ENCODE peak calls at places on chromosomes 6 and 20, in six cellular contexts. One of them, this sample, is unnamed.

GRCh38 chr6:75065524-75065923 is 140.3 kb downstream of the COL12A1 start:
- DNase-seq in NCI-H2029 treated with DMSO at 0.1 percent for 48 hours: no peak
- DNase-seq in substantia nigra: no peak
- DNase-seq in NCI-H69: no peak
- DNase-seq in activated naive CD4-positive, alpha-beta T cell treated with anti-CD3 and anti-CD28 coated beads, Interleukin-2, amount 50 U/mL, for 16 hours: no peak
- DNase-seq in fibroblast of the aortic adventitia: peak
- DNase-seq in this sample: no peak

GRCh38 chr6:114735118-114735730 is 392.4 kb upstream of the HS3ST5 start:
- DNase-seq in fibroblast of the aortic adventitia: no peak
- DNase-seq in substantia nigra: no peak
- DNase-seq in activated naive CD4-positive, alpha-beta T cell treated with anti-CD3 and anti-CD28 coated beads, Interleukin-2, amount 50 U/mL, for 16 hours: no peak
- DNase-seq in NCI-H69: no peak
- DNase-seq in NCI-H2029 treated with DMSO at 0.1 percent for 48 hours: no peak
- DNase-seq in this sample: no peak

GRCh38 chr20:2387180-2387577 is 6.5 kb downstream of the TGM6 start:
- DNase-seq in fibroblast of the aortic adventitia: peak
- DNase-seq in NCI-H2029 treated with DMSO at 0.1 percent for 48 hours: no peak
- DNase-seq in NCI-H69: peak
- DNase-seq in substantia nigra: no peak
- DNase-seq in activated naive CD4-positive, alpha-beta T cell treated with anti-CD3 and anti-CD28 coated beads, Interleukin-2, amount 50 U/mL, for 16 hours: peak
- DNase-seq in this sample: no peak

GRCh38 chr6:37160922-37161778 is 8.8 kb upstream of the PIM1 start:
- DNase-seq in activated naive CD4-positive, alpha-beta T cell treated with anti-CD3 and anti-CD28 coated beads, Interleukin-2, amount 50 U/mL, for 16 hours: no peak
- DNase-seq in substantia nigra: no peak
- DNase-seq in NCI-H2029 treated with DMSO at 0.1 percent for 48 hours: no peak
- DNase-seq in fibroblast of the aortic adventitia: peak
- DNase-seq in NCI-H69: no peak
- DNase-seq in this sample: no peak

GRCh38 chr20:19784511-19785172 is 26.6 kb downstream of the RIN2 start:
- DNase-seq in activated naive CD4-positive, alpha-beta T cell treated with anti-CD3 and anti-CD28 coated beads, Interleukin-2, amount 50 U/mL, for 16 hours: no peak
- DNase-seq in NCI-H2029 treated with DMSO at 0.1 percent for 48 hours: peak
- DNase-seq in NCI-H69: peak
- DNase-seq in fibroblast of the aortic adventitia: peak
- DNase-seq in substantia nigra: no peak
- DNase-seq in this sample: peak

GRCh38 chr6:63637865-63638445 is 2.4 kb downstream of the PHF3 start:
- DNase-seq in substantia nigra: no peak
- DNase-seq in fibroblast of the aortic adventitia: peak
- DNase-seq in activated naive CD4-positive, alpha-beta T cell treated with anti-CD3 and anti-CD28 coated beads, Interleukin-2, amount 50 U/mL, for 16 hours: no peak
- DNase-seq in NCI-H69: no peak
- DNase-seq in NCI-H2029 treated with DMSO at 0.1 percent for 48 hours: no peak
- DNase-seq in this sample: no peak

GRCh38 chr6:151629791-151630190 is 136.0 kb downstream of the CCDC170 start:
- DNase-seq in NCI-H69: no peak
- DNase-seq in activated naive CD4-positive, alpha-beta T cell treated with anti-CD3 and anti-CD28 coated beads, Interleukin-2, amount 50 U/mL, for 16 hours: no peak
- DNase-seq in NCI-H2029 treated with DMSO at 0.1 percent for 48 hours: no peak
- DNase-seq in fibroblast of the aortic adventitia: no peak
- DNase-seq in substantia nigra: no peak
- DNase-seq in this sample: no peak

GRCh38 chr6:112202639-112203341 is 51.6 kb downstream of the LAMA4 start:
- DNase-seq in substantia nigra: no peak
- DNase-seq in activated naive CD4-positive, alpha-beta T cell treated with anti-CD3 and anti-CD28 coated beads, Interleukin-2, amount 50 U/mL, for 16 hours: no peak
- DNase-seq in NCI-H69: peak
- DNase-seq in NCI-H2029 treated with DMSO at 0.1 percent for 48 hours: no peak
- DNase-seq in fibroblast of the aortic adventitia: peak
- DNase-seq in this sample: no peak

GRCh38 chr6:24856246-24856599 is 57.5 kb upstream of the ARMH2 start:
- DNase-seq in NCI-H2029 treated with DMSO at 0.1 percent for 48 hours: no peak
- DNase-seq in substantia nigra: no peak
- DNase-seq in fibroblast of the aortic adventitia: no peak
- DNase-seq in NCI-H69: no peak
- DNase-seq in activated naive CD4-positive, alpha-beta T cell treated with anti-CD3 and anti-CD28 coated beads, Interleukin-2, amount 50 U/mL, for 16 hours: no peak
- DNase-seq in this sample: no peak

GRCh38 chr6:17972074-17972966 is 15.1 kb downstream of the KIF13A start:
- DNase-seq in fibroblast of the aortic adventitia: no peak
- DNase-seq in activated naive CD4-positive, alpha-beta T cell treated with anti-CD3 and anti-CD28 coated beads, Interleukin-2, amount 50 U/mL, for 16 hours: no peak
- DNase-seq in NCI-H69: no peak
- DNase-seq in substantia nigra: no peak
- DNase-seq in NCI-H2029 treated with DMSO at 0.1 percent for 48 hours: no peak
- DNase-seq in this sample: no peak

GRCh38 chr20:58131581-58132142 is 96.8 kb downstream of the ANKRD60 start:
- DNase-seq in fibroblast of the aortic adventitia: peak
- DNase-seq in NCI-H2029 treated with DMSO at 0.1 percent for 48 hours: peak
- DNase-seq in substantia nigra: no peak
- DNase-seq in activated naive CD4-positive, alpha-beta T cell treated with anti-CD3 and anti-CD28 coated beads, Interleukin-2, amount 50 U/mL, for 16 hours: no peak
- DNase-seq in NCI-H69: peak
- DNase-seq in this sample: no peak

GRCh38 chr6:125906158-125906998 is 50.2 kb upstream of the HINT3 start:
- DNase-seq in activated naive CD4-positive, alpha-beta T cell treated with anti-CD3 and anti-CD28 coated beads, Interleukin-2, amount 50 U/mL, for 16 hours: peak
- DNase-seq in substantia nigra: peak
- DNase-seq in NCI-H69: peak
- DNase-seq in fibroblast of the aortic adventitia: peak
- DNase-seq in NCI-H2029 treated with DMSO at 0.1 percent for 48 hours: no peak
- DNase-seq in this sample: no peak

GRCh38 chr6:89611666-89612065 is 26.9 kb downstream of the LYRM2 start:
- DNase-seq in substantia nigra: no peak
- DNase-seq in NCI-H69: no peak
- DNase-seq in activated naive CD4-positive, alpha-beta T cell treated with anti-CD3 and anti-CD28 coated beads, Interleukin-2, amount 50 U/mL, for 16 hours: no peak
- DNase-seq in fibroblast of the aortic adventitia: peak
- DNase-seq in NCI-H2029 treated with DMSO at 0.1 percent for 48 hours: no peak
- DNase-seq in this sample: no peak

GRCh38 chr20:43963872-43964791 is 49.5 kb downstream of the TOX2 start:
- DNase-seq in fibroblast of the aortic adventitia: peak
- DNase-seq in substantia nigra: no peak
- DNase-seq in NCI-H69: no peak
- DNase-seq in NCI-H2029 treated with DMSO at 0.1 percent for 48 hours: peak
- DNase-seq in activated naive CD4-positive, alpha-beta T cell treated with anti-CD3 and anti-CD28 coated beads, Interleukin-2, amount 50 U/mL, for 16 hours: peak
- DNase-seq in this sample: no peak

GRCh38 chr6:52616271-52616670 is 39.4 kb upstream of the TRAM2 start:
- DNase-seq in NCI-H2029 treated with DMSO at 0.1 percent for 48 hours: no peak
- DNase-seq in substantia nigra: no peak
- DNase-seq in activated naive CD4-positive, alpha-beta T cell treated with anti-CD3 and anti-CD28 coated beads, Interleukin-2, amount 50 U/mL, for 16 hours: no peak
- DNase-seq in fibroblast of the aortic adventitia: peak
- DNase-seq in NCI-H69: no peak
- DNase-seq in this sample: no peak

GRCh38 chr6:16769131-16769985 is 8.1 kb upstream of the ATXN1 start:
- DNase-seq in activated naive CD4-positive, alpha-beta T cell treated with anti-CD3 and anti-CD28 coated beads, Interleukin-2, amount 50 U/mL, for 16 hours: peak
- DNase-seq in substantia nigra: no peak
- DNase-seq in NCI-H69: peak
- DNase-seq in fibroblast of the aortic adventitia: peak
- DNase-seq in NCI-H2029 treated with DMSO at 0.1 percent for 48 hours: no peak
- DNase-seq in this sample: no peak

GRCh38 chr6:31397901-31398300 is 5.5 kb upstream of the MICA start:
- DNase-seq in activated naive CD4-positive, alpha-beta T cell treated with anti-CD3 and anti-CD28 coated beads, Interleukin-2, amount 50 U/mL, for 16 hours: no peak
- DNase-seq in substantia nigra: no peak
- DNase-seq in NCI-H2029 treated with DMSO at 0.1 percent for 48 hours: no peak
- DNase-seq in NCI-H69: peak
- DNase-seq in fibroblast of the aortic adventitia: no peak
- DNase-seq in this sample: no peak

GRCh38 chr6:30778001-30778400 is 33.7 kb upstream of the IER3 start:
- DNase-seq in NCI-H2029 treated with DMSO at 0.1 percent for 48 hours: no peak
- DNase-seq in fibroblast of the aortic adventitia: no peak
- DNase-seq in NCI-H69: no peak
- DNase-seq in activated naive CD4-positive, alpha-beta T cell treated with anti-CD3 and anti-CD28 coated beads, Interleukin-2, amount 50 U/mL, for 16 hours: no peak
- DNase-seq in substantia nigra: no peak
- DNase-seq in this sample: no peak

GRCh38 chr6:75334266-75335040 is 49.9 kb upstream of the TMEM30A start:
- DNase-seq in activated naive CD4-positive, alpha-beta T cell treated with anti-CD3 and anti-CD28 coated beads, Interleukin-2, amount 50 U/mL, for 16 hours: no peak
- DNase-seq in fibroblast of the aortic adventitia: peak
- DNase-seq in NCI-H2029 treated with DMSO at 0.1 percent for 48 hours: no peak
- DNase-seq in NCI-H69: peak
- DNase-seq in substantia nigra: no peak
- DNase-seq in this sample: no peak

GRCh38 chr6:73579851-73580246 is 59.0 kb upstream of the EEF1A1 start:
- DNase-seq in activated naive CD4-positive, alpha-beta T cell treated with anti-CD3 and anti-CD28 coated beads, Interleukin-2, amount 50 U/mL, for 16 hours: no peak
- DNase-seq in substantia nigra: no peak
- DNase-seq in NCI-H69: no peak
- DNase-seq in NCI-H2029 treated with DMSO at 0.1 percent for 48 hours: no peak
- DNase-seq in fibroblast of the aortic adventitia: peak
- DNase-seq in this sample: no peak

GRCh38 chr20:34215711-34216381 is 25.4 kb upstream of the ASIP start:
- DNase-seq in NCI-H2029 treated with DMSO at 0.1 percent for 48 hours: peak
- DNase-seq in NCI-H69: peak
- DNase-seq in fibroblast of the aortic adventitia: peak
- DNase-seq in activated naive CD4-positive, alpha-beta T cell treated with anti-CD3 and anti-CD28 coated beads, Interleukin-2, amount 50 U/mL, for 16 hours: peak
- DNase-seq in substantia nigra: peak
- DNase-seq in this sample: peak

GRCh38 chr6:33925869-33926268 is 122.1 kb upstream of the MLN start:
- DNase-seq in NCI-H2029 treated with DMSO at 0.1 percent for 48 hours: no peak
- DNase-seq in substantia nigra: no peak
- DNase-seq in NCI-H69: peak
- DNase-seq in fibroblast of the aortic adventitia: no peak
- DNase-seq in activated naive CD4-positive, alpha-beta T cell treated with anti-CD3 and anti-CD28 coated beads, Interleukin-2, amount 50 U/mL, for 16 hours: no peak
- DNase-seq in this sample: no peak

GRCh38 chr6:109393882-109394281 is 11.6 kb upstream of the CD164 start:
- DNase-seq in NCI-H69: no peak
- DNase-seq in substantia nigra: no peak
- DNase-seq in activated naive CD4-positive, alpha-beta T cell treated with anti-CD3 and anti-CD28 coated beads, Interleukin-2, amount 50 U/mL, for 16 hours: no peak
- DNase-seq in fibroblast of the aortic adventitia: no peak
- DNase-seq in NCI-H2029 treated with DMSO at 0.1 percent for 48 hours: no peak
- DNase-seq in this sample: no peak

GRCh38 chr20:1949306-1949705 is 44.6 kb downstream of the PDYN start:
- DNase-seq in activated naive CD4-positive, alpha-beta T cell treated with anti-CD3 and anti-CD28 coated beads, Interleukin-2, amount 50 U/mL, for 16 hours: no peak
- DNase-seq in NCI-H69: peak
- DNase-seq in fibroblast of the aortic adventitia: peak
- DNase-seq in NCI-H2029 treated with DMSO at 0.1 percent for 48 hours: no peak
- DNase-seq in substantia nigra: no peak
- DNase-seq in this sample: no peak

GRCh38 chr6:26332843-26333242 is 32.2 kb upstream of the BTN3A2 start:
- DNase-seq in NCI-H69: no peak
- DNase-seq in substantia nigra: no peak
- DNase-seq in fibroblast of the aortic adventitia: no peak
- DNase-seq in activated naive CD4-positive, alpha-beta T cell treated with anti-CD3 and anti-CD28 coated beads, Interleukin-2, amount 50 U/mL, for 16 hours: no peak
- DNase-seq in NCI-H2029 treated with DMSO at 0.1 percent for 48 hours: no peak
- DNase-seq in this sample: no peak

GRCh38 chr6:79543886-79544285 is 6.7 kb upstream of the LCA5 start:
- DNase-seq in fibroblast of the aortic adventitia: no peak
- DNase-seq in activated naive CD4-positive, alpha-beta T cell treated with anti-CD3 and anti-CD28 coated beads, Interleukin-2, amount 50 U/mL, for 16 hours: no peak
- DNase-seq in NCI-H69: peak
- DNase-seq in NCI-H2029 treated with DMSO at 0.1 percent for 48 hours: no peak
- DNase-seq in substantia nigra: no peak
- DNase-seq in this sample: no peak

GRCh38 chr20:60469829-60470228 is 511.6 kb downstream of the CDH26 start:
- DNase-seq in fibroblast of the aortic adventitia: no peak
- DNase-seq in substantia nigra: no peak
- DNase-seq in activated naive CD4-positive, alpha-beta T cell treated with anti-CD3 and anti-CD28 coated beads, Interleukin-2, amount 50 U/mL, for 16 hours: no peak
- DNase-seq in NCI-H69: no peak
- DNase-seq in NCI-H2029 treated with DMSO at 0.1 percent for 48 hours: no peak
- DNase-seq in this sample: no peak

GRCh38 chr6:44524491-44525227 is 137.2 kb downstream of the CDC5L start:
- DNase-seq in substantia nigra: no peak
- DNase-seq in fibroblast of the aortic adventitia: no peak
- DNase-seq in activated naive CD4-positive, alpha-beta T cell treated with anti-CD3 and anti-CD28 coated beads, Interleukin-2, amount 50 U/mL, for 16 hours: no peak
- DNase-seq in NCI-H2029 treated with DMSO at 0.1 percent for 48 hours: no peak
- DNase-seq in NCI-H69: no peak
- DNase-seq in this sample: no peak

GRCh38 chr6:37865534-37865933 is 46.0 kb downstream of the ZFAND3 start:
- DNase-seq in NCI-H2029 treated with DMSO at 0.1 percent for 48 hours: no peak
- DNase-seq in substantia nigra: no peak
- DNase-seq in activated naive CD4-positive, alpha-beta T cell treated with anti-CD3 and anti-CD28 coated beads, Interleukin-2, amount 50 U/mL, for 16 hours: no peak
- DNase-seq in NCI-H69: no peak
- DNase-seq in fibroblast of the aortic adventitia: no peak
- DNase-seq in this sample: no peak

GRCh38 chr20:46299078-46299477 is 9.2 kb downstream of the CDH22 start:
- DNase-seq in NCI-H2029 treated with DMSO at 0.1 percent for 48 hours: no peak
- DNase-seq in fibroblast of the aortic adventitia: no peak
- DNase-seq in substantia nigra: no peak
- DNase-seq in activated naive CD4-positive, alpha-beta T cell treated with anti-CD3 and anti-CD28 coated beads, Interleukin-2, amount 50 U/mL, for 16 hours: no peak
- DNase-seq in NCI-H69: no peak
- DNase-seq in this sample: no peak

This sample was measured in cerebellum.